ENCODE peak calls at places on chromosomes 7 and 10, in ten cellular contexts. K is left ventricle myocardium superior; N is left lung; D is fibroblast of the conjunctiva; V is iPS-NIHi11; P is Right ventricle myocardium superior; U is stromal cell of bone marrow; Y is SJSA1; W is ACHN; S is stimulated activated CD8-positive, alpha-beta memory T cell treated with anti-CD3 and anti-CD28 coated beads, Interleukin-4, amount 100 ng/mL, for 4 hours. E is an unnamed sample.

GRCh38 chr7:79317728-79318127 is 135.7 kb downstream of the MAGI2 start:
- DNase-seq in K (no peak), N (no peak), D (peak), V (peak), P (no peak), U (peak), Y (peak), W (peak), S (no peak), E (peak)

GRCh38 chr7:127798023-127798422 is 146.0 kb downstream of the SND1 start:
- DNase-seq in K (no peak), N (no peak), D (no peak), V (no peak), P (no peak), U (no peak), Y (no peak), W (no peak), S (no peak), E (no peak)

GRCh38 chr7:121273467-121274167 is 55.2 kb upstream of the WNT16 start:
- DNase-seq in K (peak), N (no peak), D (peak), V (no peak), P (no peak), U (no peak), Y (no peak), W (no peak), S (no peak), E (no peak)

GRCh38 chr10:49268185-49268584 is 30.8 kb upstream of the C10orf71 start:
- DNase-seq in K (no peak), N (no peak), D (no peak), V (no peak), P (no peak), U (no peak), Y (no peak), W (no peak), S (no peak), E (no peak)

GRCh38 chr7:83355143-83355542 is 192.5 kb upstream of the PCLO start:
- DNase-seq in K (no peak), N (no peak), D (no peak), V (no peak), P (no peak), U (peak), Y (no peak), W (no peak), S (no peak), E (no peak)

GRCh38 chr10:21692909-21693308 is 158.9 kb downstream of the MLLT10 start:
- DNase-seq in K (no peak), N (no peak), D (no peak), V (no peak), P (no peak), U (no peak), Y (no peak), W (no peak), S (no peak), E (no peak)

GRCh38 chr7:1569440-1569832 is 396 bp downstream of the PSMG3 start:
- DNase-seq in K (no peak), N (no peak), D (no peak), V (no peak), P (peak), U (no peak), Y (no peak), W (peak), S (no peak), E (no peak)

GRCh38 chr10:77700086-77700485 is 62.5 kb upstream of the KCNMA1 start:
- DNase-seq in K (no peak), N (no peak), D (no peak), V (no peak), P (no peak), U (no peak), Y (no peak), W (no peak), S (no peak), E (no peak)

GRCh38 chr7:105389090-105389650 is 449 bp upstream of the SRPK2 start:
- DNase-seq in K (no peak), N (peak), D (no peak), V (no peak), P (peak), U (peak), Y (peak), W (peak), S (no peak), E (peak)

GRCh38 chr10:70508912-70509366 is 30.4 kb downstream of the PALD1 start:
- DNase-seq in K (peak), N (no peak), D (no peak), V (peak), P (peak), U (no peak), Y (no peak), W (no peak), S (no peak), E (no peak)

GRCh38 chr7:32462966-32463365 is 27.2 kb downstream of the LSM5 start:
- DNase-seq in K (no peak), N (no peak), D (no peak), V (no peak), P (no peak), U (no peak), Y (no peak), W (no peak), S (no peak), E (no peak)

GRCh38 chr10:17226891-17227303 is 1.1 kb upstream of the VIM start:
- DNase-seq in K (peak), N (no peak), D (no peak), V (peak), P (no peak), U (no peak), Y (no peak), W (no peak), S (no peak), E (no peak)

GRCh38 chr10:89301721-89302445 is at the start of gene IFIT2:
- DNase-seq in K (peak), N (no peak), D (peak), V (no peak), P (no peak), U (no peak), Y (no peak), W (peak), S (no peak), E (peak)

GRCh38 chr7:123505221-123505620 is 29.2 kb downstream of the IQUB start:
- DNase-seq in K (no peak), N (no peak), D (no peak), V (no peak), P (no peak), U (no peak), Y (no peak), W (no peak), S (no peak), E (no peak)

GRCh38 chr10:6173203-6173602 is 29.5 kb upstream of the PFKFB3 start:
- DNase-seq in K (no peak), N (no peak), D (no peak), V (peak), P (no peak), U (no peak), Y (no peak), W (no peak), S (no peak), E (peak)

GRCh38 chr10:13993169-13993568 is 337.6 kb downstream of the FRMD4A start:
- DNase-seq in K (no peak), N (no peak), D (no peak), V (no peak), P (no peak), U (peak), Y (no peak), W (no peak), S (no peak), E (no peak)

GRCh38 chr7:104972510-104972909 is 41.5 kb upstream of the KMT2E start:
- DNase-seq in K (no peak), N (no peak), D (no peak), V (no peak), P (no peak), U (peak), Y (no peak), W (no peak), S (no peak), E (no peak)

GRCh38 chr7:149171894-149172533 is 23.3 kb upstream of the ZNF282 start:
- DNase-seq in K (no peak), N (no peak), D (no peak), V (no peak), P (no peak), U (no peak), Y (no peak), W (peak), S (no peak), E (no peak)

GRCh38 chr7:2666130-2666529 is 21.9 kb upstream of the AMZ1 start:
- DNase-seq in K (no peak), N (no peak), D (no peak), V (no peak), P (no peak), U (no peak), Y (no peak), W (no peak), S (no peak), E (no peak)

GRCh38 chr7:23347007-23347681 is 48.0 kb downstream of the MALSU1 start:
- DNase-seq in K (no peak), N (no peak), D (no peak), V (no peak), P (no peak), U (no peak), Y (peak), W (no peak), S (no peak), E (no peak)

GRCh38 chr7:155233703-155234492 is 63.8 kb upstream of the INSIG1 start:
- DNase-seq in K (no peak), N (no peak), D (no peak), V (no peak), P (no peak), U (no peak), Y (no peak), W (peak), S (no peak), E (no peak)

GRCh38 chr7:113504142-113504541 is 385.8 kb upstream of the SMIM30 start:
- DNase-seq in K (no peak), N (no peak), D (no peak), V (no peak), P (no peak), U (no peak), Y (no peak), W (no peak), S (no peak), E (no peak)

GRCh38 chr7:81173766-81174281 is 255.0 kb upstream of the SEMA3C start:
- DNase-seq in K (no peak), N (no peak), D (peak), V (peak), P (no peak), U (peak), Y (no peak), W (peak), S (no peak), E (no peak)

GRCh38 chr7:148982596-148983219 is 45.6 kb downstream of the PDIA4 start:
- DNase-seq in K (no peak), N (no peak), D (no peak), V (no peak), P (no peak), U (no peak), Y (no peak), W (peak), S (no peak), E (peak)